ENCODE peak calls at places on chromosomes 13 and 19, in four cellular contexts. O, U, E and R are unnamed samples.
A peak's percentile ranks its signal among the peaks of the same experiment; 100 is the strongest.

GRCh38 chr13:101751488-101751887 is 299.0 kb downstream of the ITGBL1 start:
- DNase-seq in U (no peak), O (no peak), E (no peak), R (no peak)

GRCh38 chr13:40245567-40245966 is 420.9 kb downstream of the FOXO1 start:
- DNase-seq in U (no peak), O (no peak), E (no peak), R (no peak)

GRCh38 chr13:48121733-48122132 is 26.8 kb upstream of the MED4 start:
- DNase-seq in E (no peak), U (no peak), O (no peak), R (no peak)

GRCh38 chr13:110539894-110540293 is 21.6 kb downstream of the RAB20 start:
- DNase-seq in U (no peak), O (no peak), E (no peak), R (no peak)

GRCh38 chr13:110546933-110547332 is 14.6 kb downstream of the RAB20 start:
- DNase-seq in U (peak; percentile 78), O (peak; percentile 90), E (no peak), R (peak; percentile 82)

GRCh38 chr19:53877361-53877766 is 4.6 kb upstream of the PRKCG start:
- DNase-seq in O (no peak), E (peak; percentile 61), U (no peak), R (no peak)

GRCh38 chr19:17847538-17848366 is at the start of gene JAK3:
- DNase-seq in U (peak; percentile 54), E (peak; percentile 96), O (peak; percentile 86), R (no peak)

GRCh38 chr13:41289463-41289881 is 21.6 kb upstream of the NAA16 start:
- DNase-seq in U (no peak), O (no peak), E (no peak), R (no peak)

GRCh38 chr13:42600943-42601342 is 27.0 kb downstream of the TNFSF11 start:
- DNase-seq in E (peak; percentile 10), U (no peak), O (no peak), R (no peak)

GRCh38 chr19:8392017-8392591 is 1.9 kb downstream of the RAB11B start:
- DNase-seq in U (peak; percentile 51), E (no peak), O (no peak), R (no peak)